ENCODE peak calls at places on chromosomes 7 and 10, in seven cellular contexts. R is dorsolateral prefrontal cortex; I is NCI-H446 treated with DMSO at 0.1 percent for 48 hours; W is HCEC 1CT; S is chondrocyte; L is activated CD4-positive, alpha-beta memory T cell treated with anti-CD3 and anti-CD28 coated beads, Interleukin-2, amount 10 ng/mL, durations not matched to agents 7 days and 5 days; Z is kidney. J is an unnamed sample.

GRCh38 chr10:100912013-100912608 is 652 bp upstream of the SLF2 start:
- DNase-seq in R (no peak), I (no peak), W (no peak), S (no peak), L (no peak), Z (no peak), J (no peak)

GRCh38 chr10:90168244-90168643 is 466.9 kb downstream of the KIF20B start:
- DNase-seq in R (no peak), I (no peak), W (peak), S (no peak), L (no peak), Z (no peak), J (no peak)

GRCh38 chr7:151336027-151336720 is 5.4 kb upstream of the NUB1 start:
- DNase-seq in R (no peak), I (no peak), W (no peak), S (no peak), L (no peak), Z (no peak), J (no peak)

GRCh38 chr10:73995035-73995358 is 2.9 kb upstream of the VCL start:
- DNase-seq in R (no peak), I (no peak), W (no peak), S (no peak), L (no peak), Z (no peak), J (no peak)

GRCh38 chr10:104218751-104219150 is 13.4 kb downstream of the CFAP43 start:
- DNase-seq in R (no peak), I (no peak), W (no peak), S (no peak), L (no peak), Z (no peak), J (no peak)

GRCh38 chr10:24813866-24814265 is 90.2 kb upstream of the ARHGAP21 start:
- DNase-seq in R (peak), I (no peak), W (no peak), S (no peak), L (no peak), Z (no peak), J (no peak)

GRCh38 chr7:45652630-45653029 is 78.5 kb downstream of the ADCY1 start:
- DNase-seq in R (no peak), I (no peak), W (no peak), S (no peak), L (no peak), Z (no peak), J (peak)

GRCh38 chr10:125000366-125001312 is 58.7 kb downstream of the ZRANB1 start:
- DNase-seq in R (peak), I (no peak), W (no peak), S (peak), L (no peak), Z (peak), J (no peak)

GRCh38 chr7:7228472-7228871 is 46.1 kb downstream of the C1GALT1 start:
- DNase-seq in R (no peak), I (no peak), W (peak), S (no peak), L (no peak), Z (no peak), J (no peak)

GRCh38 chr10:34495938-34496337 is 319.2 kb downstream of the PARD3 start:
- DNase-seq in R (no peak), I (no peak), W (no peak), S (no peak), L (no peak), Z (no peak), J (no peak)

GRCh38 chr7:148915211-148915610 is 31.1 kb upstream of the EZH2 start:
- DNase-seq in R (no peak), I (no peak), W (no peak), S (no peak), L (no peak), Z (no peak), J (peak)

GRCh38 chr7:125506331-125506730 is 576.7 kb upstream of the POT1 start:
- DNase-seq in R (no peak), I (no peak), W (no peak), S (no peak), L (no peak), Z (no peak), J (no peak)

GRCh38 chr7:78083466-78084120 is 285.0 kb downstream of the PHTF2 start:
- DNase-seq in R (no peak), I (no peak), W (peak), S (no peak), L (no peak), Z (no peak), J (no peak)

GRCh38 chr7:27901028-27901760 is 161.2 kb downstream of the TAX1BP1 start:
- DNase-seq in R (no peak), I (no peak), W (peak), S (no peak), L (peak), Z (no peak), J (no peak)

GRCh38 chr7:102287465-102288146 is 938 bp downstream of the SH2B2 start:
- DNase-seq in R (peak), I (no peak), W (peak), S (no peak), L (no peak), Z (no peak), J (peak)

GRCh38 chr7:27116019-27116411 is 13.5 kb upstream of the HOXA2 start:
- DNase-seq in R (no peak), I (no peak), W (peak), S (no peak), L (no peak), Z (peak), J (no peak)

GRCh38 chr7:47757946-47758371 is 176.0 kb upstream of the TNS3 start:
- DNase-seq in R (peak), I (no peak), W (peak), S (peak), L (no peak), Z (peak), J (no peak)

GRCh38 chr10:47028466-47028865 is 117.2 kb downstream of the PTPN20 start:
- DNase-seq in R (no peak), I (no peak), W (no peak), S (no peak), L (peak), Z (no peak), J (peak)

GRCh38 chr10:55668326-55668922 is 692.6 kb downstream of the ZWINT start:
- DNase-seq in R (no peak), I (no peak), W (no peak), S (no peak), L (no peak), Z (no peak), J (no peak)

GRCh38 chr7:117673367-117673766 is 193.5 kb downstream of the CFTR start:
- DNase-seq in R (peak), I (no peak), W (no peak), S (no peak), L (no peak), Z (peak), J (no peak)

GRCh38 chr10:38043516-38043915 is 33.0 kb downstream of the ZNF33A start:
- DNase-seq in R (no peak), I (no peak), W (no peak), S (no peak), L (no peak), Z (no peak), J (no peak)

GRCh38 chr7:29277436-29278215 is 83.1 kb downstream of the CHN2 start:
- DNase-seq in R (no peak), I (no peak), W (no peak), S (no peak), L (no peak), Z (no peak), J (no peak)

GRCh38 chr10:77478248-77478963 is 159.2 kb downstream of the KCNMA1 start:
- DNase-seq in R (no peak), I (peak), W (peak), S (no peak), L (no peak), Z (no peak), J (no peak)

GRCh38 chr10:8873310-8873709 is 818.8 kb downstream of the GATA3 start:
- DNase-seq in R (no peak), I (no peak), W (peak), S (no peak), L (no peak), Z (no peak), J (no peak)

GRCh38 chr10:87844837-87845623 is 18.3 kb downstream of the KLLN start:
- DNase-seq in R (no peak), I (no peak), W (peak), S (no peak), L (no peak), Z (no peak), J (no peak)

GRCh38 chr7:146478975-146479492 is 362.4 kb downstream of the CNTNAP2 start:
- DNase-seq in R (no peak), I (no peak), W (peak), S (no peak), L (no peak), Z (no peak), J (no peak)